ENCODE peak calls at places on chromosomes 1 and 21, in eight cellular contexts. B, K, Y, G, V, S, W and X are unnamed samples. For H3K4me1, the result is how much of the 10 kb centered on the place peaks cover.

GRCh38 chr1:21896652-21897532 is 40.2 kb downstream of the HSPG2 start:
- DNase-seq in W (peak), G (no peak), B (no peak), Y (no peak), S (peak), V (no peak), K (no peak), X (no peak)

GRCh38 chr1:29538586-29538985 is 302.3 kb downstream of the PTPRU start:
- DNase-seq in G (no peak), B (no peak), W (no peak), K (no peak), S (no peak), V (no peak), Y (no peak), X (no peak)

GRCh38 chr1:7489586-7489985 is 281.5 kb upstream of the VAMP3 start:
- DNase-seq in V (no peak), S (no peak), K (no peak), W (no peak), B (no peak), G (no peak), Y (no peak), X (no peak)

GRCh38 chr21:43602277-43603229 is 56.7 kb downstream of the HSF2BP start:
- DNase-seq in G (no peak), B (no peak), S (no peak), Y (no peak), K (peak), W (no peak), V (no peak), X (no peak)

GRCh38 chr21:42929969-42930368 is 4.5 kb upstream of the ERVH48-1 start:
- DNase-seq in G (no peak), W (no peak), Y (no peak), V (no peak), K (no peak), B (no peak), S (no peak), X (no peak)

GRCh38 chr1:7358346-7358745 is 412.8 kb upstream of the VAMP3 start:
- DNase-seq in S (no peak), G (no peak), W (no peak), K (no peak), V (no peak), Y (no peak), B (no peak), X (no peak)

GRCh38 chr21:33121715-33122475 is 52.0 kb downstream of the OLIG1 start:
- DNase-seq in Y (peak), G (no peak), V (peak), K (peak), S (peak), W (no peak), B (peak), X (no peak)

GRCh38 chr1:25223471-25223870 is 8.8 kb downstream of the SYF2 start:
- DNase-seq in Y (peak), B (no peak), G (no peak), V (peak), W (no peak), K (no peak), S (no peak), X (no peak)

GRCh38 chr1:88746916-88747315 is 62.8 kb downstream of the PKN2 start:
- DNase-seq in Y (no peak), S (no peak), W (no peak), B (no peak), K (no peak), G (no peak), V (no peak), X (no peak)

GRCh38 chr1:91559838-91560514 is 59.3 kb downstream of the CDC7 start:
- DNase-seq in S (no peak), G (no peak), W (no peak), B (no peak), Y (peak), K (no peak), V (no peak), X (no peak)

GRCh38 chr1:12475158-12475934 is 142.7 kb downstream of the DHRS3 start:
- DNase-seq in K (no peak), S (no peak), B (no peak), V (no peak), G (no peak), Y (peak), W (no peak), X (no peak)

GRCh38 chr1:177753655-177754054 is 216.2 kb downstream of the SEC16B start:
- DNase-seq in K (no peak), V (no peak), G (no peak), Y (no peak), S (no peak), W (no peak), B (no peak), X (no peak)

GRCh38 chr1:26949266-26949925 is 10.9 kb downstream of the KDF1 start:
- DNase-seq in K (no peak), G (no peak), W (no peak), Y (no peak), V (no peak), S (no peak), B (no peak), X (no peak)

GRCh38 chr1:108643492-108644333 is 17.2 kb downstream of the HENMT1 start:
- DNase-seq in W (peak), S (peak), B (peak), K (peak), V (peak), G (peak), Y (peak), X (peak)

GRCh38 chr1:47948126-47948525 is 49.1 kb downstream of the TRABD2B start:
- DNase-seq in G (no peak), V (no peak), S (peak), W (peak), K (peak), B (no peak), Y (no peak), X (no peak)

GRCh38 chr1:243488459-243489163 is 232.8 kb downstream of the SDCCAG8 start:
- DNase-seq in Y (no peak), G (no peak), K (no peak), V (no peak), B (no peak), W (no peak), S (no peak), X (no peak)

GRCh38 chr1:70667771-70668170 is 256.7 kb downstream of the CTH start:
- DNase-seq in Y (no peak), G (no peak), K (no peak), W (no peak), S (no peak), V (no peak), B (no peak), X (no peak)

GRCh38 chr1:155858805-155859233 is 548 bp upstream of the SYT11 start:
- DNase-seq in S (no peak), K (peak), Y (no peak), B (no peak), W (peak), G (no peak), V (no peak), X (no peak)

GRCh38 chr1:155860939-155861496 is 1.7 kb downstream of the SYT11 start:
- DNase-seq in G (no peak), V (no peak), B (no peak), S (no peak), K (no peak), W (no peak), Y (no peak), X (no peak)

GRCh38 chr1:155859234-155859829 is at the start of gene SYT11:
- DNase-seq in G (peak), V (peak), W (peak), K (peak), S (peak), B (peak), Y (peak), X (peak)

GRCh38 chr1:155856975-155857930 is at the start of gene GON4L:
- DNase-seq in S (peak), W (peak), V (peak), G (peak), Y (peak), B (peak), K (peak), X (peak)

GRCh38 chr1:155859881-155860841 is 794 bp downstream of the SYT11 start:
- DNase-seq in Y (no peak), K (no peak), G (no peak), B (no peak), V (peak), W (no peak), S (peak), X (no peak)
- H2AFZ ChIP-seq in Y (peak), K (peak), G (peak), B (no peak), V (peak), W (no peak), S (no peak), X (no peak)

DNA sequence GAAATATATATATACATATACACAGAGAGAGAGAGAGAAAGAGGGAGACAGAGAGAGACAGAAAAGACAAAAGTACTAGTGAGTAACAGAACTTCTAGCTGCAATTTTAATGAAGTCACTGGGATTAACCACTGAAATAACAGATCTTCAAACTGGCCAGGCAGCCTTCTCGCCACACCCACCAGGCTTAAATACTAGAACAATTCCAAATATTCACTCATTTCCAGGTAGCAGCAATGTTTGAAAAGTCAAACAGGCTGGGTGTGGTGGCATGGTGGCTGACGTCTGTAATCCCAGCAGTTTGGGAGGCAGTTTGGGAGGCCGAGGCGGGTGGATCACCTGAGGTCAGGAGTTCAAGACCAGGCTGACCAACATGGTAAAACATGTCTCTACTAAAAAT is 5.2 kb downstream of the PRDX1 start:
- DNase-seq in S (no peak), V (no peak), G (no peak), K (no peak), W (no peak), B (no peak), Y (peak), X (peak)
- H3K4me1 ChIP-seq in S (under half), V (under half), G (under half), K (under half), W (under half), B (under half), Y (under half), X (under half)

DNA sequence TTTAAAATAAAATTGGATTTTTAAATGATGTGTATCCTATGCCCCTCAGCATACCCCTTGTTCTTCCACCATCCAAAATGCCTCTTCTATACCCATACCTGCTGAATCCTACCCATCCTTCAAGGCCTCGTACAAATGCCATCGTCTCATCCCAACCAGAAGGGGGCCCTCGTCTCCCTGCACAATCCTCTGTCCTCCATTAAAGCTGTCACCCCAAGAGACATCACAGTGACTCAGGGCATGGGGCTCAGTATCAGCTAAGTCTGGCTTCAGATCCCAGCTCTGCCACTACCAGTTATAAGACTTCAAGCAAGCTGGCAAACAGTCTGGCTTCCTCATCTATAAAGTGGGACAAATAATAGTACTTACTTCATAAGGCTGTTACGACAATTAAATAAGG is 23.8 kb downstream of the IGFN1 start:
- DNase-seq in V (no peak), S (peak), B (no peak), Y (peak), W (no peak), G (no peak), K (no peak), X (no peak)
- TF ChIP-seq CTCF in V (no peak), S (peak), B (peak), Y (peak), W (no peak), G (no peak), K (peak), X (no peak)

GRCh38 chr1:44672956-44673674 is 1.2 kb downstream of the TMEM53 start:
- DNase-seq in Y (no peak), G (no peak), W (no peak), S (no peak), K (no peak), B (no peak), V (no peak), X (no peak)
- H2AFZ ChIP-seq in Y (peak), G (peak), W (peak), S (peak), K (peak), B (no peak), V (peak), X (peak)